ENCODE peak calls at places on chromosomes 1 and 21, in nine cellular contexts. Y is NCI-H2029; F is CD4-positive, alpha-beta T cell; Z is HTR-8/SVneo; I is cardiac fibroblast; H is stimulated activated CD4-positive, alpha-beta T cell treated with anti-CD3 and anti-CD28 coated beads, Interleukin-1b, Interleukin-23, amount 100 ng/mL, for 4 hours; S is HT1080; V is GM12865; L is pons. U is an unnamed sample.

GRCh38 chr21:36542312-36543101 is 62.6 kb upstream of the CLDN14 start:
- DNase-seq in Y (no peak), F (no peak), Z (no peak), I (no peak), H (no peak), S (no peak), V (peak; percentile 94), L (no peak), U (no peak)

GRCh38 chr1:1833916-1834325 is 55.7 kb upstream of the NADK start:
- DNase-seq in Y (no peak), F (no peak), Z (no peak), I (peak; percentile 67), H (no peak), S (no peak), V (peak; percentile 72), L (peak; percentile 76), U (no peak)

GRCh38 chr1:89525169-89525855 is 683 bp downstream of the LRRC8B start:
- DNase-seq in Y (no peak), F (peak; percentile 23), Z (no peak), I (no peak), H (peak; percentile 30), S (no peak), V (peak; percentile 54), L (peak; percentile 56), U (no peak)

GRCh38 chr1:24932284-24932683 is 2.2 kb upstream of the RUNX3 start:
- DNase-seq in Y (peak; percentile 34), F (peak; percentile 52), Z (peak; percentile 46), I (peak; percentile 13), H (peak; percentile 69), S (no peak), V (peak; percentile 63), L (no peak), U (no peak)

GRCh38 chr1:179016694-179017382 is 8.9 kb upstream of the FAM20B start:
- DNase-seq in Y (no peak), F (no peak), Z (peak; percentile 89), I (peak; percentile 90), H (no peak), S (peak; percentile 98), V (no peak), L (peak; percentile 96), U (peak; percentile 27)

GRCh38 chr1:30770150-30770549 is 12.6 kb upstream of the LAPTM5 start:
- DNase-seq in Y (no peak), F (no peak), Z (no peak), I (no peak), H (no peak), S (no peak), V (no peak), L (no peak), U (no peak)

GRCh38 chr1:226551299-226551698 is 2.7 kb downstream of the STUM start:
- DNase-seq in Y (peak; percentile 35), F (no peak), Z (no peak), I (no peak), H (no peak), S (no peak), V (no peak), L (no peak), U (peak; percentile 45)

GRCh38 chr1:33473900-33474299 is 1.5 kb downstream of the ZSCAN20 start:
- DNase-seq in Y (no peak), F (no peak), Z (no peak), I (peak; percentile 9), H (no peak), S (peak; percentile 46), V (no peak), L (no peak), U (no peak)

GRCh38 chr1:205239078-205239477 is 11.3 kb downstream of the TMCC2 start:
- DNase-seq in Y (no peak), F (no peak), Z (no peak), I (no peak), H (no peak), S (no peak), V (no peak), L (no peak), U (no peak)

GRCh38 chr1:206012086-206012859 is 9.1 kb upstream of the RAB7B start:
- DNase-seq in Y (no peak), F (peak; percentile 29), Z (no peak), I (no peak), H (no peak), S (no peak), V (peak; percentile 80), L (peak; percentile 86), U (no peak)

GRCh38 chr1:116951175-116951935 is 41.6 kb downstream of the PTGFRN start:
- DNase-seq in Y (no peak), F (no peak), Z (no peak), I (peak; percentile 87), H (no peak), S (peak; percentile 67), V (no peak), L (peak; percentile 10), U (no peak)

GRCh38 chr1:39691383-39692151 is at the start of gene HPCAL4:
- DNase-seq in Y (peak; percentile 100), F (peak; percentile 92), Z (peak; percentile 89), I (peak; percentile 66), H (peak; percentile 79), S (peak; percentile 40), V (peak; percentile 90), L (peak; percentile 76), U (peak; percentile 100)

GRCh38 chr1:30940541-30940940 is 32.0 kb upstream of the SDC3 start:
- DNase-seq in Y (no peak), F (no peak), Z (no peak), I (no peak), H (no peak), S (no peak), V (no peak), L (no peak), U (no peak)

GRCh38 chr1:169426174-169426716 is 1.0 kb downstream of the CCDC181 start:
- DNase-seq in Y (no peak), F (no peak), Z (no peak), I (peak; percentile 1), H (no peak), S (no peak), V (no peak), L (peak; percentile 17), U (no peak)

GRCh38 chr1:92851729-92852128 is 19.9 kb downstream of the RPL5 start:
- DNase-seq in Y (peak; percentile 10), F (no peak), Z (no peak), I (no peak), H (no peak), S (no peak), V (no peak), L (no peak), U (no peak)

GRCh38 chr21:41235214-41235613 is 67.3 kb downstream of the BACE2 start:
- DNase-seq in Y (peak; percentile 92), F (no peak), Z (no peak), I (no peak), H (no peak), S (no peak), V (no peak), L (no peak), U (no peak)

GRCh38 chr21:44741921-44742320 is 30.5 kb upstream of the TSPEAR start:
- DNase-seq in Y (no peak), F (no peak), Z (no peak), I (no peak), H (no peak), S (no peak), V (no peak), L (no peak), U (no peak)

GRCh38 chr1:69305621-69306020 is 262.1 kb upstream of the LRRC7 start:
- DNase-seq in Y (no peak), F (no peak), Z (no peak), I (no peak), H (no peak), S (peak; percentile 47), V (peak; percentile 37), L (no peak), U (no peak)

GRCh38 chr1:57157818-57158606 is 192.2 kb upstream of the C8B start:
- DNase-seq in Y (no peak), F (no peak), Z (no peak), I (no peak), H (no peak), S (no peak), V (no peak), L (no peak), U (no peak)

GRCh38 chr1:180181048-180181447 is 26.4 kb downstream of the QSOX1 start:
- DNase-seq in Y (no peak), F (no peak), Z (no peak), I (peak; percentile 36), H (no peak), S (no peak), V (no peak), L (no peak), U (no peak)